ENCODE peak calls at places on chromosomes 5 and 9, in nine cellular contexts. G is activated CD4-positive, alpha-beta T cell treated with anti-CD3 and anti-CD28 coated beads for 24 hours; J is activated naive CD4-positive, alpha-beta T cell treated with anti-CD3 and anti-CD28 coated beads for 36 hours; D is NCI-H1105; L is CD8-positive, alpha-beta memory T cell; N is NT2/D1; S is AML-193; Y is heart left ventricle; X is stimulated activated CD4-positive, alpha-beta T cell treated with anti-CD3 and anti-CD28 coated beads, Interleukin-2, amount 100 ng/mL, for 48 hours. M is an unnamed sample.

GRCh38 chr5:142543951-142544753 is 141.7 kb downstream of the FGF1 start:
- DNase-seq in G (no peak), J (no peak), D (no peak), L (no peak), N (no peak), S (no peak), Y (no peak), X (no peak), M (no peak)

GRCh38 chr5:110496276-110496675 is 230.2 kb downstream of the TMEM232 start:
- DNase-seq in G (no peak), J (no peak), D (no peak), L (no peak), N (no peak), S (no peak), Y (no peak), X (no peak), M (no peak)

GRCh38 chr9:114344692-114345091 is 15.0 kb downstream of the ORM2 start:
- DNase-seq in G (no peak), J (no peak), D (no peak), L (no peak), N (no peak), S (no peak), Y (no peak), X (no peak), M (no peak)

GRCh38 chr5:178322736-178323540 is 90.3 kb upstream of the PHYKPL start:
- DNase-seq in G (no peak), J (no peak), D (no peak), L (no peak), N (no peak), S (no peak), Y (no peak), X (no peak), M (no peak)

GRCh38 chr5:57778528-57779175 is 296.0 kb upstream of the ACTBL2 start:
- DNase-seq in G (no peak), J (no peak), D (no peak), L (no peak), N (no peak), S (no peak), Y (no peak), X (no peak), M (no peak)

GRCh38 chr5:10315824-10316509 is 8.3 kb upstream of the CMBL start:
- DNase-seq in G (no peak), J (no peak), D (no peak), L (no peak), N (no peak), S (no peak), Y (no peak), X (no peak), M (no peak)

GRCh38 chr9:116452634-116453033 is 234.5 kb upstream of the TRIM32 start:
- DNase-seq in G (no peak), J (no peak), D (no peak), L (no peak), N (no peak), S (no peak), Y (no peak), X (no peak), M (no peak)

GRCh38 chr5:54024466-54024865 is 285.9 kb downstream of the ARL15 start:
- DNase-seq in G (no peak), J (no peak), D (no peak), L (no peak), N (no peak), S (no peak), Y (no peak), X (no peak), M (no peak)

GRCh38 chr5:28468121-28468520 is 1429.7 kb upstream of the CDH9 start:
- DNase-seq in G (no peak), J (no peak), D (no peak), L (no peak), N (no peak), S (no peak), Y (no peak), X (no peak), M (no peak)

GRCh38 chr9:73684601-73685000 is 532.9 kb downstream of the ANXA1 start:
- DNase-seq in G (no peak), J (no peak), D (no peak), L (no peak), N (no peak), S (no peak), Y (no peak), X (no peak), M (no peak)

GRCh38 chr5:134224905-134225779 is 731 bp downstream of the PPP2CA start:
- DNase-seq in G (peak; percentile 31), J (peak; percentile 74), D (peak; percentile 44), L (peak; percentile 75), N (no peak), S (peak; percentile 27), Y (peak; percentile 68), X (peak; percentile 56), M (peak; percentile 55)

GRCh38 chr9:114474425-114474824 is 30.8 kb downstream of the WHRN start:
- DNase-seq in G (no peak), J (no peak), D (no peak), L (no peak), N (no peak), S (no peak), Y (no peak), X (no peak), M (no peak)

GRCh38 chr5:110219769-110220168 is 506.7 kb downstream of the TMEM232 start:
- DNase-seq in G (no peak), J (no peak), D (no peak), L (no peak), N (no peak), S (no peak), Y (no peak), X (no peak), M (no peak)

GRCh38 chr9:116323012-116323411 is 169.4 kb downstream of the PAPPA start:
- DNase-seq in G (no peak), J (no peak), D (no peak), L (no peak), N (no peak), S (no peak), Y (no peak), X (no peak), M (no peak)

GRCh38 chr5:143506881-143507552 is 103.5 kb upstream of the NR3C1 start:
- DNase-seq in G (no peak), J (no peak), D (no peak), L (no peak), N (no peak), S (no peak), Y (no peak), X (no peak), M (no peak)

M was measured in activated gamma-delta T cell treated with Interleukin-2 at 50 U/mL for 16 hours.